ENCODE peak calls at places on chromosomes 1 and 21, in five cellular contexts. D, H, R, X and Z are unnamed samples.

GRCh38 chr1:172948457-172948856 is 102.3 kb downstream of the TNFSF18 start:
- DNase-seq in R (peak; percentile 84), H (no peak), D (no peak), X (no peak), Z (no peak)

GRCh38 chr1:241499910-241500309 is 19.6 kb downstream of the FH start:
- DNase-seq in H (no peak), D (no peak), X (peak; percentile 12), R (peak; percentile 47), Z (no peak)

GRCh38 chr1:71228236-71228635 is 147.4 kb upstream of the ZRANB2 start:
- DNase-seq in R (no peak), D (no peak), X (no peak), H (no peak), Z (no peak)

GRCh38 chr21:30839304-30839703 is 9.7 kb upstream of the KRTAP7-1 start:
- DNase-seq in D (peak; percentile 9), R (no peak), H (no peak), X (peak; percentile 60), Z (no peak)

GRCh38 chr21:45288441-45288841 is 746 bp upstream of the POFUT2 start:
- DNase-seq in D (no peak), H (peak; percentile 77), R (no peak), X (no peak), Z (no peak)

GRCh38 chr1:193799948-193800690 is 613.7 kb upstream of the B3GALT2 start:
- DNase-seq in X (no peak), D (no peak), H (no peak), R (no peak), Z (no peak)

GRCh38 chr21:19683492-19683891 is 1279.9 kb upstream of the TMPRSS15 start:
- DNase-seq in R (no peak), H (no peak), D (no peak), X (no peak), Z (no peak)

GRCh38 chr1:67552336-67552759 is 122.1 kb upstream of the SERBP1 start:
- DNase-seq in D (no peak), H (no peak), R (no peak), X (no peak), Z (no peak)

GRCh38 chr1:55064861-55065263 is 25.5 kb downstream of the PCSK9 start:
- DNase-seq in D (no peak), H (no peak), R (peak; percentile 68), X (no peak), Z (no peak)

GRCh38 chr1:108121361-108122143 is 78.6 kb downstream of the SLC25A24 start:
- DNase-seq in R (peak; percentile 13), D (no peak), X (peak; percentile 31), H (no peak), Z (no peak)

GRCh38 chr21:35508389-35508888 is 459.3 kb upstream of the RUNX1 start:
- DNase-seq in R (peak; percentile 51), X (peak; percentile 63), D (no peak), H (no peak), Z (no peak)

GRCh38 chr1:162018418-162018817 is 5.3 kb downstream of the OLFML2B start:
- DNase-seq in R (no peak), H (no peak), D (no peak), X (no peak), Z (no peak)

DNA sequence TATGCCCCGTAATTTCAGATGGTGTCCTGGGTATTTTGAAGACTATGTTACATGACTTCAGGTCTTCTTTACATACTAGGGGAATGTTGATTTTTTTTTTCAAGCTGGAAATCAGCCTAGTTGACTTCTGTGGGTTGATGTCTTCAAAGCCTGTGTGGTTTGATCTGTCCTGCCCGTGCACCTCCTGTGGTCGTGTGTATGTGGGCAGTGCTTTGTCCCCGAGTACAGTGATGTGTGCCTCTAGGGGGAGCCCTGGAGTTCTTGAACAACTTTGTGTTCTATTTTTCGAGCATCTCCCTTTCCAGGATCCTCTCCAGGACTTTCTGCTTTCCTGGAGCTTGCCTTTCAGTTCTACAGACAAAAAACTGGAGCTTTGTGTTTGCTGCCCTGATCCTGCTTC is 28.9 kb downstream of the OBSCN start:
- DNase-seq in R (no peak), D (peak; percentile 38), H (no peak), X (peak; percentile 69), Z (no peak)
- TF ChIP-seq CTCF in R (peak; percentile 42), D (peak; percentile 13), H (no peak), X (peak; percentile 38), Z (peak; percentile 24)

GRCh38 chr1:74766579-74766978 is 33.6 kb downstream of the TYW3 start:
- DNase-seq in H (no peak), R (peak; percentile 5), D (no peak), X (no peak), Z (no peak)

GRCh38 chr1:74763714-74764301 is 30.9 kb downstream of the TYW3 start:
- DNase-seq in D (no peak), R (no peak), X (no peak), H (no peak), Z (no peak)

GRCh38 chr1:74772945-74773344 is 40.0 kb downstream of the TYW3 start:
- DNase-seq in H (no peak), R (no peak), D (no peak), X (no peak), Z (no peak)

GRCh38 chr1:74771913-74772515 is 39.1 kb downstream of the TYW3 start:
- DNase-seq in H (no peak), R (peak; percentile 55), X (peak; percentile 38), D (peak; percentile 27), Z (peak; percentile 4)

GRCh38 chr1:74767490-74767889 is 34.5 kb downstream of the TYW3 start:
- DNase-seq in D (no peak), H (no peak), X (peak; percentile 20), R (no peak), Z (no peak)
- TF ChIP-seq CTCF in D (no peak), H (no peak), X (peak; percentile 49), R (no peak), Z (peak; percentile 46)

DNA sequence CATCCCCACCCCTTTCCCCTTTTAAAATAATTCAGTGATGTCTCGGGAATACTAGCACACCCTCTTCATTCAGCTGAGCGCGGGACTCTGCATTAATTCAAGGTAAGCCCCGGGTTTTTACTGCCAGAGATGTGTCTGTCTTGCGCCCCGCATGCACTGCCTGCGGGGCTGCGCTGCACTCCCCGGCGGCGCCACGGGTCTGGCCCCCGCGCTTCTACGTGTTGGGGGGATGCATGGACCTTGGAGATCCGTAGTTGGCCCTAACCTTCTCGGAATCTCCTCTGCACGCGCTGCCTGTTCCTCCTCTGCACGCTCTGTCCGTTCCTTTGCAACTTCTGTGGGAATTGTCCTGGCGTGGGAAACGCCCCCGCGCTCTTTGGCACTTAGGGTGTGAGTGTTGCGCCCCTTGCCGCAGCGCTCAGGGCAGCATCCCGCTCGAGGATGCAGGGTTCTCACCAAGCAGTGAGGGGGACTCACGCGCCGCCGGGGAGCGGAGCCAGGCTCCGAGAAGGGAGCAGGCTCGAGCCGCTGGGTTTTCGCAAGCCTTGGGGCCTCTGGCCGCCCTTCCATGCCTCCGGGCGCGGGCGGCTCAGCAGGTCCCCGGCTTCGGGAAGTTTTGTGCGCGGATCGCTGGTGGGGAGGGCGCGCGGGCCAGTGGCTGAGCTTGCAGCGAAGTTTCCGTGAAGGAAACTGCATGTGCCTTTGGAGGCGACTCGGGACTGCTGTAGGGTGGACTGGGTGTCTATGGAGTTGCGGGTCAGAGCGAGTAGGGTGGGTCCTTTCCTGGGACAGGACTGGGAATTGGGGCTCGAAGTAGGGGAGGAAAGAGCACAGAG is 165.1 kb upstream of the CACNA1E start:
- DNase-seq in R (no peak), D (no peak), H (no peak), X (peak; percentile 33), Z (no peak)
- TF ChIP-seq CTCF in R (no peak), D (no peak), H (no peak), X (no peak), Z (no peak)

DNA sequence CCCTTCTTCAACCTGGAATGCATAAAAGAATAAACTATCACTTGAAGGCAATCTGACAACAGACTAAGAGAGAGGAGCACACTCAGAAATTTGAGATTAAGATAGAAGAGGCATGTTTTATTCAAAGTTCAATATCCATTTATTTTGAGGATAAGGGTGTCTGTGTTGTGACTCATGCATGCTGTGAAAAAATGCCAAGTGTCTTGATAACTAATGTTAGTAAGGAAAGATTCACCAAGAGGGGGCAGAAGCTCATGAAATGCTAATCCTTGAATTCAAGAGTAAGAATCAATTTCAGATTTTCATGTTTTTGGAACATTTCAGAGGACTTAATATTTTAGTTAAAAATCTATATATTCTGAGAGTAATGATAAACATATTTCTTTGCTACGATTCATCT is 94.0 kb downstream of the IFI44 start:
- DNase-seq in H (no peak), X (no peak), D (no peak), R (peak; percentile 33), Z (no peak)
- TF ChIP-seq CTCF in H (no peak), X (no peak), D (no peak), R (peak; percentile 12), Z (peak; percentile 8)

DNA sequence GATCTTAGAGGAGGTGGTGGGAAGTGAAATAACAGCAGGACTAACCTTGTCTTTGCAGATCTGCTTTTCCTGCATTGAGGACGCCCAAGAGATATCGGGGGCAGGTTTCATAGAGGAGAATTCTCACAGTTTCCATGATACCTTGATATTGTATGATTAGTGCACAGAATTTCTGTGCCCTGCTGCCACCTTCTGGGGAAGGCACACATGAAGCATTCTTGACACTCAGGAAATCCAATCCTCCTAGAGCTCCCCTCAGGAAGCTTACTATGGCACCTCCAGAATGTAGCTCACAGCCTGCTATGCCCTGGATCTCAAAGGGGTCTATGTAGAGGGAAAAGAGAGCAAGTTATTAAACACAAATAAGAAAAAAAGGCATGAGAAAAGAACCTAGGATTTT is 1.5 kb downstream of the CD1B start:
- DNase-seq in X (no peak), R (no peak), D (peak; percentile 45), H (no peak), Z (no peak)
- TF ChIP-seq CTCF in X (no peak), R (no peak), D (peak; percentile 32), H (no peak), Z (peak; percentile 29)

DNA sequence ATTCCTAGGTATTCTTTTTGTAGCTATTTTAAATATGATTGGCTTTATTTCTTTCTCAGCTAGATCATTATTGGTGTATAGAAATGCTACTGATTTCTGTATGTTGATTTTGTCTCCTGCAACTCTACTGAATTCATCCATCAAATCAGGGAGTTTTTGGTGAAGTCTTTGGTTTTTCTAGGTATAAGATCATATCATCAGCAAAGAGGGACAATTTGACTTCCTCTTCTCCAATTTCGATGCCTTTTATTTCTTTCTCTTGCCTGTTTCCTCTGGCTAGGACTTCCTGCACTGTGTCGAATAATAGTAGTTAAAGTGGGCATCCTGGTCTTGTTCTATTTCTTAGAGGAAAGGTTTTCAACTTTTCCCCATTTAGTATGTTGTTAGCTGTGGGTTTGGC is 27.5 kb upstream of the PRKACB start:
- DNase-seq in D (no peak), X (no peak), R (no peak), H (no peak), Z (no peak)
- TF ChIP-seq CTCF in D (no peak), X (no peak), R (no peak), H (no peak), Z (no peak)